ENCODE peak calls at places on chromosomes 7 and 10, in six cellular contexts. One of them, this sample, is unnamed.

GRCh38 chr10:31697271-31698168 is 231.1 kb downstream of the ARHGAP12 start:
- DNase-seq in ovary: peak
- DNase-seq in GM13976: no peak
- DNase-seq in body of pancreas: peak
- DNase-seq in endothelial cell: peak
- DNase-seq in tibial nerve: peak
- DNase-seq in this sample: no peak

GRCh38 chr7:101172005-101172853 is 6.9 kb upstream of the VGF start:
- DNase-seq in ovary: no peak
- DNase-seq in GM13976: no peak
- DNase-seq in body of pancreas: no peak
- DNase-seq in endothelial cell: no peak
- DNase-seq in tibial nerve: no peak
- DNase-seq in this sample: no peak

GRCh38 chr10:102678842-102679289 is 34.6 kb downstream of the TRIM8 start:
- DNase-seq in ovary: peak
- DNase-seq in GM13976: peak
- DNase-seq in body of pancreas: peak
- DNase-seq in endothelial cell: peak
- DNase-seq in tibial nerve: peak
- DNase-seq in this sample: peak

GRCh38 chr7:22694597-22695207 is 32.3 kb upstream of the IL6 start:
- DNase-seq in ovary: no peak
- DNase-seq in GM13976: no peak
- DNase-seq in body of pancreas: no peak
- DNase-seq in endothelial cell: no peak
- DNase-seq in tibial nerve: no peak
- DNase-seq in this sample: no peak

GRCh38 chr7:129161524-129161923 is 17.0 kb downstream of the TSPAN33 start:
- DNase-seq in ovary: no peak
- DNase-seq in GM13976: no peak
- DNase-seq in body of pancreas: no peak
- DNase-seq in endothelial cell: no peak
- DNase-seq in tibial nerve: no peak
- DNase-seq in this sample: no peak

GRCh38 chr7:96136600-96137239 is 185.2 kb downstream of the SLC25A13 start:
- DNase-seq in ovary: no peak
- DNase-seq in GM13976: no peak
- DNase-seq in body of pancreas: no peak
- DNase-seq in endothelial cell: no peak
- DNase-seq in tibial nerve: no peak
- DNase-seq in this sample: no peak

GRCh38 chr7:95609277-95609971 is 13.1 kb upstream of the PDK4 start:
- DNase-seq in ovary: peak
- DNase-seq in GM13976: no peak
- DNase-seq in body of pancreas: peak
- DNase-seq in endothelial cell: no peak
- DNase-seq in tibial nerve: no peak
- DNase-seq in this sample: no peak

GRCh38 chr10:77636286-77636966 is 1.2 kb downstream of the KCNMA1 start:
- DNase-seq in ovary: no peak
- DNase-seq in GM13976: no peak
- DNase-seq in body of pancreas: no peak
- DNase-seq in endothelial cell: no peak
- DNase-seq in tibial nerve: no peak
- DNase-seq in this sample: no peak

GRCh38 chr10:92544296-92544695 is 29.6 kb downstream of the IDE start:
- DNase-seq in ovary: no peak
- DNase-seq in GM13976: no peak
- DNase-seq in body of pancreas: no peak
- DNase-seq in endothelial cell: peak
- DNase-seq in tibial nerve: no peak
- DNase-seq in this sample: peak

GRCh38 chr7:157271991-157272324 is 64.8 kb upstream of the DNAJB6 start:
- DNase-seq in ovary: peak
- DNase-seq in GM13976: peak
- DNase-seq in body of pancreas: peak
- DNase-seq in endothelial cell: no peak
- DNase-seq in tibial nerve: peak
- DNase-seq in this sample: no peak

GRCh38 chr7:29309041-29309860 is 114.7 kb downstream of the CHN2 start:
- DNase-seq in ovary: no peak
- DNase-seq in GM13976: no peak
- DNase-seq in body of pancreas: no peak
- DNase-seq in endothelial cell: no peak
- DNase-seq in tibial nerve: no peak
- DNase-seq in this sample: peak

GRCh38 chr10:17756557-17757208 is 4.7 kb downstream of the TMEM236 start:
- DNase-seq in ovary: no peak
- DNase-seq in GM13976: peak
- DNase-seq in body of pancreas: peak
- DNase-seq in endothelial cell: no peak
- DNase-seq in tibial nerve: no peak
- DNase-seq in this sample: no peak

GRCh38 chr7:19754521-19755116 is 18.8 kb downstream of the TMEM196 start:
- DNase-seq in ovary: no peak
- DNase-seq in GM13976: peak
- DNase-seq in body of pancreas: no peak
- DNase-seq in endothelial cell: peak
- DNase-seq in tibial nerve: no peak
- DNase-seq in this sample: no peak

GRCh38 chr7:158549176-158549833 is 38.3 kb downstream of the PTPRN2 start:
- DNase-seq in ovary: peak
- DNase-seq in GM13976: no peak
- DNase-seq in body of pancreas: no peak
- DNase-seq in endothelial cell: no peak
- DNase-seq in tibial nerve: peak
- DNase-seq in this sample: no peak

GRCh38 chr10:126854726-126855125 is 50.5 kb upstream of the DOCK1 start:
- DNase-seq in ovary: no peak
- DNase-seq in GM13976: no peak
- DNase-seq in body of pancreas: no peak
- DNase-seq in endothelial cell: no peak
- DNase-seq in tibial nerve: no peak
- DNase-seq in this sample: no peak

GRCh38 chr10:103202319-103202718 is 9.2 kb upstream of the NT5C2 start:
- DNase-seq in ovary: no peak
- DNase-seq in GM13976: no peak
- DNase-seq in body of pancreas: no peak
- DNase-seq in endothelial cell: no peak
- DNase-seq in tibial nerve: no peak
- DNase-seq in this sample: no peak

GRCh38 chr7:34282271-34282670 is 375.7 kb upstream of the NPSR1 start:
- DNase-seq in ovary: no peak
- DNase-seq in GM13976: no peak
- DNase-seq in body of pancreas: no peak
- DNase-seq in endothelial cell: no peak
- DNase-seq in tibial nerve: no peak
- DNase-seq in this sample: no peak

GRCh38 chr7:34277016-34277800 is 371.9 kb downstream of the BMPER start:
- DNase-seq in ovary: no peak
- DNase-seq in GM13976: no peak
- DNase-seq in body of pancreas: no peak
- DNase-seq in endothelial cell: peak
- DNase-seq in tibial nerve: no peak
- DNase-seq in this sample: no peak

GRCh38 chr7:34277801-34278195 is 372.5 kb downstream of the BMPER start:
- DNase-seq in ovary: no peak
- DNase-seq in GM13976: no peak
- DNase-seq in body of pancreas: no peak
- DNase-seq in endothelial cell: no peak
- DNase-seq in tibial nerve: no peak
- DNase-seq in this sample: no peak

GRCh38 chr7:34275629-34276028 is 370.3 kb downstream of the BMPER start:
- DNase-seq in ovary: no peak
- DNase-seq in GM13976: no peak
- DNase-seq in body of pancreas: no peak
- DNase-seq in endothelial cell: no peak
- DNase-seq in tibial nerve: no peak
- DNase-seq in this sample: no peak

GRCh38 chr7:34281260-34281659 is 375.9 kb downstream of the BMPER start:
- DNase-seq in ovary: no peak
- DNase-seq in GM13976: no peak
- DNase-seq in body of pancreas: no peak
- DNase-seq in endothelial cell: no peak
- DNase-seq in tibial nerve: no peak
- DNase-seq in this sample: no peak
- TF ChIP-seq CTCF in ovary: no peak
- TF ChIP-seq CTCF in GM13976: no peak
- TF ChIP-seq CTCF in body of pancreas: no peak
- TF ChIP-seq CTCF in endothelial cell: no peak
- TF ChIP-seq CTCF in tibial nerve: no peak
- TF ChIP-seq CTCF in this sample: no peak

GRCh38 chr10:95456486-95456885 is 104.7 kb downstream of the SORBS1 start:
- DNase-seq in ovary: no peak
- DNase-seq in GM13976: no peak
- DNase-seq in body of pancreas: no peak
- DNase-seq in endothelial cell: no peak
- DNase-seq in tibial nerve: no peak
- DNase-seq in this sample: no peak
- TF ChIP-seq CTCF in ovary: no peak
- TF ChIP-seq CTCF in GM13976: no peak
- TF ChIP-seq CTCF in body of pancreas: no peak
- TF ChIP-seq CTCF in endothelial cell: no peak
- TF ChIP-seq CTCF in tibial nerve: no peak
- TF ChIP-seq CTCF in this sample: no peak

GRCh38 chr10:124879136-124879535 is 62.8 kb upstream of the ZRANB1 start:
- DNase-seq in ovary: no peak
- DNase-seq in GM13976: no peak
- DNase-seq in body of pancreas: no peak
- DNase-seq in endothelial cell: no peak
- DNase-seq in tibial nerve: no peak
- DNase-seq in this sample: no peak

GRCh38 chr10:124878457-124878739 is 63.5 kb upstream of the ZRANB1 start:
- DNase-seq in ovary: no peak
- DNase-seq in GM13976: no peak
- DNase-seq in body of pancreas: no peak
- DNase-seq in endothelial cell: no peak
- DNase-seq in tibial nerve: no peak
- DNase-seq in this sample: no peak

GRCh38 chr10:124870854-124871425 is 69.3 kb downstream of the ABRAXAS2 start:
- DNase-seq in ovary: no peak
- DNase-seq in GM13976: no peak
- DNase-seq in body of pancreas: no peak
- DNase-seq in endothelial cell: no peak
- DNase-seq in tibial nerve: no peak
- DNase-seq in this sample: no peak

GRCh38 chr10:124872681-124873080 is 69.2 kb upstream of the ZRANB1 start:
- DNase-seq in ovary: no peak
- DNase-seq in GM13976: no peak
- DNase-seq in body of pancreas: no peak
- DNase-seq in endothelial cell: no peak
- DNase-seq in tibial nerve: no peak
- DNase-seq in this sample: no peak

GRCh38 chr10:124875596-124875995 is 66.3 kb upstream of the ZRANB1 start:
- DNase-seq in ovary: no peak
- DNase-seq in GM13976: no peak
- DNase-seq in body of pancreas: no peak
- DNase-seq in endothelial cell: no peak
- DNase-seq in tibial nerve: no peak
- DNase-seq in this sample: no peak
- TF ChIP-seq CTCF in ovary: no peak
- TF ChIP-seq CTCF in GM13976: no peak
- TF ChIP-seq CTCF in body of pancreas: no peak
- TF ChIP-seq CTCF in endothelial cell: no peak
- TF ChIP-seq CTCF in tibial nerve: no peak
- TF ChIP-seq CTCF in this sample: no peak

GRCh38 chr7:106111671-106112117 is 418 bp downstream of the SYPL1 start:
- DNase-seq in ovary: no peak
- DNase-seq in GM13976: peak
- DNase-seq in body of pancreas: no peak
- DNase-seq in endothelial cell: no peak
- DNase-seq in tibial nerve: peak
- DNase-seq in this sample: peak

GRCh38 chr7:106110885-106111670 is 1.0 kb downstream of the SYPL1 start:
- DNase-seq in ovary: no peak
- DNase-seq in GM13976: no peak
- DNase-seq in body of pancreas: no peak
- DNase-seq in endothelial cell: no peak
- DNase-seq in tibial nerve: no peak
- DNase-seq in this sample: no peak

GRCh38 chr7:106112972-106113421 is 885 bp upstream of the SYPL1 start:
- DNase-seq in ovary: no peak
- DNase-seq in GM13976: no peak
- DNase-seq in body of pancreas: no peak
- DNase-seq in endothelial cell: no peak
- DNase-seq in tibial nerve: no peak
- DNase-seq in this sample: no peak

GRCh38 chr7:106110238-106110560 is 1.9 kb downstream of the SYPL1 start:
- DNase-seq in ovary: no peak
- DNase-seq in GM13976: no peak
- DNase-seq in body of pancreas: no peak
- DNase-seq in endothelial cell: no peak
- DNase-seq in tibial nerve: no peak
- DNase-seq in this sample: no peak

DNA sequence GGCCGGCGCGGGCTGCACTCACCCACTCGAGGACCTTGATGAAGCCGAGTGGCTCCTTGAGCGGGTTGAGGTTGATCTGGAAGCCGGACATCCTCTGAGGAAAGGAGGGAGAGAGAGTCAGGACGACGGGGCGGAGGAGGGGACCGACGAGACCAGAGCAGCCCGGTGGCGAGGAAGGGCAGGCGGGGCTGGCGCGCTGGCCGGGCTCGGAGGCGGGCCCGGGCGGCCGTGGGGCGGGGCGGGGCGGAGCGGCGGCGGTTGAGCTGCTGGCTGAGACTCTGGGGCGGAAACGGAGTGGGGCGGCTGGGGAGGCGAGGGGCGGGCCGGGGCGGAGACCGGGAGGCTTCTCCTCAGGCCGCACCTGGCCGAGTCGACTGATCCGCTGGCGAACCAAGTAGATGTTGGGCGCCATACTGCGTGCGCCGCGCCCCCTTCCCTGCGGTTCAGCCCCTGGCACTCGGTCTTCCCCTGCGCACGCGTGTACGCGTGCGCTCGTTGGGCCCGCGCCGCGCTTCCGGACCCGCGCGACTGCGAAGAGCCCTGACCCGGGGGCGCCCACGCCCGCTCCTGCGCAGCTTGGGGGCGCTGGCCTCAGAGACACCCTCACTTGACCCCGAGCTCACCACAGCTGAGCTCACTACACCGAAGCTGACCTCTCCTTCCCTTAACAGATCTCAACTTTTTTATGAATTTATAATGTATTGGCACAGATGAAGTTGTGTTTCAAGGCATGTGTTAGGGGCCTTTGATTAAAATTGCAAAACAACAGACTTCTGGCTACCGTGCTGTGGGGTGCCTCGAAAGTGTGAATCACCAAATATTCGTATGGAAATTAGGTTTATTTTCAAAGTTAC is at the start of gene SYPL1:
- DNase-seq in ovary: peak
- DNase-seq in GM13976: peak
- DNase-seq in body of pancreas: peak
- DNase-seq in endothelial cell: peak
- DNase-seq in tibial nerve: peak
- DNase-seq in this sample: peak
- TF ChIP-seq CTCF in ovary: no peak
- TF ChIP-seq CTCF in GM13976: no peak
- TF ChIP-seq CTCF in body of pancreas: peak
- TF ChIP-seq CTCF in endothelial cell: no peak
- TF ChIP-seq CTCF in tibial nerve: no peak
- TF ChIP-seq CTCF in this sample: no peak

GRCh38 chr10:70396140-70396539 is 7.8 kb upstream of the EIF4EBP2 start:
- DNase-seq in ovary: no peak
- DNase-seq in GM13976: no peak
- DNase-seq in body of pancreas: no peak
- DNase-seq in endothelial cell: no peak
- DNase-seq in tibial nerve: no peak
- DNase-seq in this sample: no peak
- TF ChIP-seq CTCF in ovary: no peak
- TF ChIP-seq CTCF in GM13976: no peak
- TF ChIP-seq CTCF in body of pancreas: no peak
- TF ChIP-seq CTCF in endothelial cell: no peak
- TF ChIP-seq CTCF in tibial nerve: no peak
- TF ChIP-seq CTCF in this sample: no peak

This sample was measured in activated CD8-positive, alpha-beta T cell treated with anti-CD3 and anti-CD28 coated beads for 36 hours.